ENCODE peak calls at places on chromosomes 13 and 19, in five cellular contexts. K, M, X, G and I are unnamed samples.

GRCh38 chr19:33297401-33298145 is 4.8 kb downstream of the CEBPA start:
- DNase-seq in M (no peak), G (no peak), K (no peak), X (no peak), I (no peak)

GRCh38 chr13:29379281-29379680 is 216.2 kb downstream of the SLC7A1 start:
- DNase-seq in M (no peak), G (no peak), X (no peak), K (no peak), I (no peak)

GRCh38 chr13:60933638-60934037 is 482.0 kb downstream of the PCDH20 start:
- DNase-seq in K (no peak), X (no peak), M (no peak), G (no peak), I (no peak)

GRCh38 chr13:42970824-42971669 is 21.0 kb downstream of the EPSTI1 start:
- DNase-seq in X (peak; percentile 53), G (peak; percentile 26), K (no peak), M (peak; percentile 61), I (peak; percentile 73)

GRCh38 chr13:106230450-106230849 is 305.0 kb downstream of the EFNB2 start:
- DNase-seq in M (no peak), G (no peak), X (no peak), K (no peak), I (no peak)

GRCh38 chr19:14556662-14557188 is 15.1 kb downstream of the NDUFB7 start:
- DNase-seq in K (peak; percentile 81), M (peak; percentile 67), G (peak; percentile 81), X (peak; percentile 61), I (peak; percentile 78)

GRCh38 chr13:23790591-23791170 is 98.5 kb downstream of the MIPEP start:
- DNase-seq in X (no peak), K (no peak), G (no peak), M (no peak), I (no peak)

GRCh38 chr13:75792526-75793187 is 156.5 kb downstream of the LMO7 start:
- DNase-seq in K (no peak), G (no peak), X (peak; percentile 95), M (no peak), I (peak; percentile 16)

GRCh38 chr13:113157206-113157928 is 1.1 kb upstream of the PROZ start:
- DNase-seq in M (no peak), X (no peak), G (no peak), K (no peak), I (no peak)

GRCh38 chr13:110897024-110897423 is 17.8 kb downstream of the ANKRD10 start:
- DNase-seq in X (no peak), M (no peak), G (no peak), K (no peak), I (no peak)

GRCh38 chr19:10018786-10019185 is 5.5 kb downstream of the RDH8 start:
- DNase-seq in M (no peak), X (no peak), K (no peak), G (no peak), I (no peak)

GRCh38 chr19:55146078-55146647 is 2.8 kb downstream of the TNNT1 start:
- DNase-seq in M (peak; percentile 64), K (no peak), X (no peak), G (peak; percentile 91), I (peak; percentile 43)

DNA sequence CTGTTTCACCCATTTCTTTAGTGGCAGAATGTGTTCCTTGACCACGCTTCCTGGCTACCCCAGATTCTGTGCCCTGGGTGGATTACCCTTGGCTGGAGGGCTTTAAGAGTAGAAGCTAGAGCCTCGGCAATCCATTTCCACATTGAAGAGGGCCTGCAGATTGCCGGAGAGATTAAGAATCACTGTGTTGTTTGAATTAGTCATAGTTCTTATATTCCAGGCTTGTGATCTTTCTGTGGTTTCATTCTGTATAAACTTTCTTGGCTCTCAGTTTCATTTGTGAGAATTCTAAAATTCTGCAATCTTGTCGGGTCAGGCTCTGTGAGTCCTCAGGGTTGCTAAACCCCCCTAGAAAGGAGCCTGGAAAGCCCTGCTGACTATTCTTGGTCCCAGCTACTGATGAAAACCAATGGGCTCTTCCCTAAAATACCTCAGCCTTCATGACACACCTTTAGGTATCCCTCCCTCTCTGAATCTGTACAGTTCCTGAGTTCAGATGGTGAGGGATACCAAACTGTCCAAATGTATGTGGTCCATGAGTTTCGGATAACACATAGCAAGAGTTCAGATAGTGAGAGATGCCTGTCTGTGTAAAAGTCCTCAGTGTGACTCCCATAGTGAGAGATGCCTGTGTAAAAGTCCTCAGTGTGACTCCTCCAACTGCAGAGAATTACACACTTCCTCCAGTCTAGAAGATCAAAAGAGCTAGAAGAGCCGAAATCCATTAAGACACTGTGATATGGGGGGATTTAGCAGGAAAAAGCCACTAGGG is 4.3 kb downstream of the PHF11 start:
- DNase-seq in K (no peak), M (no peak), G (no peak), X (no peak), I (no peak)
- TF ChIP-seq JUND in K (no peak), M (no peak), G (no peak), X (no peak), I (no peak)

GRCh38 chr19:32097620-32098019 is 247.8 kb upstream of the ZNF507 start:
- DNase-seq in K (no peak), G (no peak), M (no peak), X (no peak), I (no peak)
- TF ChIP-seq JUND in K (no peak), G (no peak), M (no peak), X (no peak), I (no peak)

GRCh38 chr13:25169356-25169755 is 2.7 kb downstream of the AMER2 start:
- DNase-seq in G (no peak), K (no peak), M (no peak), X (no peak), I (no peak)

GRCh38 chr13:25170554-25171107 is 1.5 kb downstream of the AMER2 start:
- DNase-seq in K (no peak), G (no peak), M (no peak), X (no peak), I (no peak)

GRCh38 chr13:25171170-25171516 is 945 bp downstream of the AMER2 start:
- DNase-seq in X (no peak), M (no peak), K (no peak), G (no peak), I (no peak)

GRCh38 chr13:25168800-25169199 is 3.3 kb downstream of the AMER2 start:
- DNase-seq in M (no peak), K (no peak), X (no peak), G (no peak), I (no peak)

DNA sequence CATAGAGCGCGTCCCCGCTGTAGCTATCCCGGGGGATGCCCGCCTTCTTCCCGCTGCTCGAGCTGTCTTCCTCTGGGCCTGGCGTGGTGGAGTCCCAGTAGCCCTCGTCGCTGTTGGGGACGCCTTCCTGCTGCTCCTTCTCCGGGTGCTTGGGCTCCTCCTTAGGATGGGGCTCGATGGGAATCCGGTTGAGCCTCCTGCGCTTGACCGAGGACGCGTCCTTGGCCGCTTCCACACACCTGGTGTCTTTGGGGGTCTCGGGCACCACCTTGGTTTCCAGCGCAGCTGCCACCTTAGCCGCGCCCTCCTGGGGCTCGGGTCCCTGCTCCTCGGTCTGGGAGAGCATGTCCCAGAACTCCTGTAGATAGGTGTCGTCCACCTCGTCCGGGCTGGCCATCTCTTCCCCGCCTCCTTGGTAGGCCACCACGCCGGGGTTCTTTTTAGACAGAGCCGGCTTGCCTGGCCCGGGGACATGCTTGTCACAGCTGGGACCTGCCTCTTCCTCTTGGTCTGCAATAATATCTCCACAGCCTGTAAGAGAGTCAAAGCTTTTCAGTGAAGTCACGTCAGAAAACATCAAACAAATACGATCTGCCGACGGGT is 2.0 kb downstream of the AMER2 start:
- DNase-seq in M (no peak), X (no peak), G (no peak), K (no peak), I (no peak)
- TF ChIP-seq JUND in M (no peak), X (no peak), G (no peak), K (no peak), I (no peak)

GRCh38 chr13:81051873-81052272 is 710.9 kb upstream of the SPRY2 start:
- DNase-seq in X (no peak), M (no peak), K (no peak), G (no peak), I (no peak)
- TF ChIP-seq JUND in X (no peak), M (no peak), K (no peak), G (no peak), I (no peak)

DNA sequence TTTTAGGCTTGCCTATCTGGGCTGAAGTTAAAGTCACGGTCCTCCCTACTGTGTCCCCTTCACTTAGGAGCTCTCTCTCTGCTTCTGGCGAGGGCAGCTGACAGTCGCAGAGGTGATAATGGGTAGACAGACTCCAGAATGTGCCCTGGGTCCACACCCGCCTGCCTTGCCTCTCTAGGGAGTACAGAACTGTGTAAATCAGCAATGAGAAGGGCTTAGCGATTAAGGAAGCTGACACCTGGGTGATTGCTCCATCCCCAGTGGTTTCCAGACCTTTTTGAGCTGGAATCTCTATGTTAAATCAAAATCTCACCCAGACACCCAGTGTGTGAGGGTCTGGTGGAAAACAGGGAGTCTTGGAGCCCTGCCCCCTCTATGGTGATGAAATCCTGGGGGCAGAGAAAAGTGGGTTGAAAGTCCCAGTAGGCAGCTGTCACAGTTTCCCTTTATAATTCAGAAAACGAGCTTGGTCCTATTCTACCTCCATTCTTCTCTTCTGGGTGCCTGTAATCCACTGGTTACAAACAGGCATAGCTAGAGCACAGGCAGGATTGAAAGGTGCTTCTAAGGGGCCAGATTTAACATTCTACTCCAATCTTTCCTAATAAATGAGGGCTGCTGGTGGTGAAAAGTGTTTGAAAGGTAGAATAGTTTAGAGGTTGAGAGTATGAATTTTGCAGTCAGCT is 46.9 kb downstream of the OLFM4 start:
- DNase-seq in M (no peak), X (no peak), K (no peak), G (no peak), I (no peak)
- TF ChIP-seq JUND in M (no peak), X (no peak), K (no peak), G (no peak), I (no peak)

GRCh38 chr13:35979378-35979911 is 151.7 kb downstream of the DCLK1 start:
- DNase-seq in K (no peak), X (no peak), M (no peak), G (no peak), I (no peak)

GRCh38 chr13:35984287-35984686 is 146.9 kb downstream of the DCLK1 start:
- DNase-seq in K (no peak), G (no peak), X (no peak), M (no peak), I (no peak)

GRCh38 chr13:35983206-35983605 is 148.0 kb downstream of the DCLK1 start:
- DNase-seq in G (no peak), X (no peak), M (no peak), K (no peak), I (no peak)

GRCh38 chr13:35976126-35976525 is 155.1 kb downstream of the DCLK1 start:
- DNase-seq in M (no peak), G (no peak), X (no peak), K (no peak), I (no peak)

GRCh38 chr13:35978607-35979316 is 152.4 kb downstream of the DCLK1 start:
- DNase-seq in X (peak; percentile 42), K (no peak), G (peak; percentile 25), M (peak; percentile 29), I (peak; percentile 63)
- TF ChIP-seq JUND in X (no peak), K (no peak), G (no peak), M (no peak), I (no peak)